ENCODE peak calls at places on chromosomes 4 and X, in seven cellular contexts. One of them, this sample, is unnamed.

GRCh38 chr4:110091426-110091825 is 107.0 kb downstream of the ELOVL6 start:
- DNase-seq in tibial artery: no peak
- DNase-seq in neuronal stem cell: no peak
- DNase-seq in brain microvascular endothelial cell: peak
- DNase-seq in mucosa of descending colon: no peak
- DNase-seq in posterior cingulate gyrus: no peak
- DNase-seq in lower leg skin: no peak
- DNase-seq in this sample: no peak

GRCh38 chrX:24276011-24276410 is 37.9 kb downstream of the SUPT20HL2 start:
- DNase-seq in lower leg skin: no peak
- DNase-seq in tibial artery: no peak
- DNase-seq in posterior cingulate gyrus: no peak
- DNase-seq in brain microvascular endothelial cell: no peak
- DNase-seq in mucosa of descending colon: no peak
- DNase-seq in neuronal stem cell: no peak
- DNase-seq in this sample: no peak

GRCh38 chrX:132614297-132614696 is 125.5 kb upstream of the MBNL3 start:
- DNase-seq in posterior cingulate gyrus: no peak
- DNase-seq in lower leg skin: no peak
- DNase-seq in neuronal stem cell: no peak
- DNase-seq in tibial artery: no peak
- DNase-seq in brain microvascular endothelial cell: no peak
- DNase-seq in mucosa of descending colon: no peak
- DNase-seq in this sample: no peak

GRCh38 chr4:4572821-4573220 is 31.0 kb upstream of the STX18 start:
- DNase-seq in tibial artery: no peak
- DNase-seq in brain microvascular endothelial cell: no peak
- DNase-seq in posterior cingulate gyrus: no peak
- DNase-seq in neuronal stem cell: no peak
- DNase-seq in mucosa of descending colon: no peak
- DNase-seq in lower leg skin: no peak
- DNase-seq in this sample: no peak

GRCh38 chrX:19799319-19800182 is 87.8 kb downstream of the SH3KBP1 start:
- DNase-seq in posterior cingulate gyrus: no peak
- DNase-seq in neuronal stem cell: no peak
- DNase-seq in mucosa of descending colon: no peak
- DNase-seq in tibial artery: peak
- DNase-seq in lower leg skin: peak
- DNase-seq in brain microvascular endothelial cell: peak
- DNase-seq in this sample: no peak

GRCh38 chrX:141467442-141467841 is 117.1 kb downstream of the SPANXA1 start:
- DNase-seq in tibial artery: no peak
- DNase-seq in mucosa of descending colon: no peak
- DNase-seq in brain microvascular endothelial cell: no peak
- DNase-seq in posterior cingulate gyrus: no peak
- DNase-seq in lower leg skin: no peak
- DNase-seq in neuronal stem cell: no peak
- DNase-seq in this sample: no peak

GRCh38 chrX:1427756-1428155 is 25.0 kb downstream of the ASMTL start:
- DNase-seq in posterior cingulate gyrus: peak
- DNase-seq in tibial artery: no peak
- DNase-seq in lower leg skin: no peak
- DNase-seq in mucosa of descending colon: peak
- DNase-seq in brain microvascular endothelial cell: no peak
- DNase-seq in neuronal stem cell: no peak
- DNase-seq in this sample: no peak

GRCh38 chr4:114081783-114082182 is 102.3 kb upstream of the ARSJ start:
- DNase-seq in tibial artery: no peak
- DNase-seq in mucosa of descending colon: no peak
- DNase-seq in neuronal stem cell: no peak
- DNase-seq in posterior cingulate gyrus: no peak
- DNase-seq in brain microvascular endothelial cell: no peak
- DNase-seq in lower leg skin: no peak
- DNase-seq in this sample: no peak

GRCh38 chr4:134078230-134078914 is 123.2 kb downstream of the PABPC4L start:
- DNase-seq in tibial artery: no peak
- DNase-seq in brain microvascular endothelial cell: no peak
- DNase-seq in mucosa of descending colon: no peak
- DNase-seq in lower leg skin: no peak
- DNase-seq in neuronal stem cell: no peak
- DNase-seq in posterior cingulate gyrus: no peak
- DNase-seq in this sample: no peak

GRCh38 chr4:175176710-175177109 is 258.6 kb downstream of the ADAM29 start:
- DNase-seq in neuronal stem cell: no peak
- DNase-seq in mucosa of descending colon: no peak
- DNase-seq in brain microvascular endothelial cell: no peak
- DNase-seq in tibial artery: no peak
- DNase-seq in posterior cingulate gyrus: no peak
- DNase-seq in lower leg skin: no peak
- DNase-seq in this sample: no peak

GRCh38 chr4:169311643-169312365 is 41.0 kb upstream of the SH3RF1 start:
- DNase-seq in neuronal stem cell: peak
- DNase-seq in mucosa of descending colon: no peak
- DNase-seq in brain microvascular endothelial cell: peak
- DNase-seq in lower leg skin: no peak
- DNase-seq in posterior cingulate gyrus: no peak
- DNase-seq in tibial artery: no peak
- DNase-seq in this sample: no peak

GRCh38 chrX:153317996-153318722 is 3.4 kb downstream of the PNMA6F start:
- DNase-seq in brain microvascular endothelial cell: no peak
- DNase-seq in tibial artery: no peak
- DNase-seq in neuronal stem cell: no peak
- DNase-seq in posterior cingulate gyrus: no peak
- DNase-seq in lower leg skin: no peak
- DNase-seq in mucosa of descending colon: no peak
- DNase-seq in this sample: no peak

GRCh38 chr4:40592034-40592433 is 37.6 kb downstream of the RBM47 start:
- DNase-seq in brain microvascular endothelial cell: no peak
- DNase-seq in neuronal stem cell: no peak
- DNase-seq in tibial artery: no peak
- DNase-seq in lower leg skin: no peak
- DNase-seq in mucosa of descending colon: no peak
- DNase-seq in posterior cingulate gyrus: no peak
- DNase-seq in this sample: no peak

GRCh38 chr4:20042769-20043168 is 208.9 kb upstream of the SLIT2 start:
- DNase-seq in posterior cingulate gyrus: no peak
- DNase-seq in brain microvascular endothelial cell: no peak
- DNase-seq in neuronal stem cell: no peak
- DNase-seq in lower leg skin: no peak
- DNase-seq in tibial artery: no peak
- DNase-seq in mucosa of descending colon: no peak
- DNase-seq in this sample: no peak

GRCh38 chr4:149045731-149046130 is 603.5 kb upstream of the NR3C2 start:
- DNase-seq in neuronal stem cell: no peak
- DNase-seq in brain microvascular endothelial cell: no peak
- DNase-seq in posterior cingulate gyrus: no peak
- DNase-seq in mucosa of descending colon: no peak
- DNase-seq in lower leg skin: no peak
- DNase-seq in tibial artery: no peak
- DNase-seq in this sample: no peak

GRCh38 chrX:275967-276587 is 5.1 kb upstream of the PLCXD1 start:
- DNase-seq in mucosa of descending colon: peak
- DNase-seq in posterior cingulate gyrus: peak
- DNase-seq in tibial artery: peak
- DNase-seq in neuronal stem cell: peak
- DNase-seq in brain microvascular endothelial cell: no peak
- DNase-seq in lower leg skin: peak
- DNase-seq in this sample: peak

GRCh38 chrX:19544693-19545305 is 29.5 kb upstream of the MAP3K15 start:
- DNase-seq in lower leg skin: peak
- DNase-seq in neuronal stem cell: peak
- DNase-seq in mucosa of descending colon: no peak
- DNase-seq in brain microvascular endothelial cell: peak
- DNase-seq in tibial artery: peak
- DNase-seq in posterior cingulate gyrus: no peak
- DNase-seq in this sample: no peak

GRCh38 chrX:9433596-9433995 is 31.3 kb upstream of the TBL1X start:
- DNase-seq in mucosa of descending colon: no peak
- DNase-seq in lower leg skin: no peak
- DNase-seq in tibial artery: no peak
- DNase-seq in posterior cingulate gyrus: no peak
- DNase-seq in neuronal stem cell: no peak
- DNase-seq in brain microvascular endothelial cell: no peak
- DNase-seq in this sample: no peak

GRCh38 chrX:153411255-153411987 is at the start of gene ZFP92:
- DNase-seq in neuronal stem cell: no peak
- DNase-seq in mucosa of descending colon: no peak
- DNase-seq in tibial artery: no peak
- DNase-seq in brain microvascular endothelial cell: no peak
- DNase-seq in lower leg skin: no peak
- DNase-seq in posterior cingulate gyrus: peak
- DNase-seq in this sample: no peak

GRCh38 chr4:18022572-18023039 is 1.1 kb upstream of the LCORL start:
- DNase-seq in tibial artery: no peak
- DNase-seq in mucosa of descending colon: no peak
- DNase-seq in posterior cingulate gyrus: no peak
- DNase-seq in lower leg skin: no peak
- DNase-seq in brain microvascular endothelial cell: no peak
- DNase-seq in neuronal stem cell: no peak
- DNase-seq in this sample: no peak

GRCh38 chr4:88341227-88342192 is 37.1 kb upstream of the HERC6 start:
- DNase-seq in brain microvascular endothelial cell: peak
- DNase-seq in mucosa of descending colon: no peak
- DNase-seq in lower leg skin: no peak
- DNase-seq in neuronal stem cell: no peak
- DNase-seq in posterior cingulate gyrus: no peak
- DNase-seq in tibial artery: no peak
- DNase-seq in this sample: no peak

GRCh38 chr4:1477045-1477905 is 71.0 kb upstream of the NKX1-1 start:
- DNase-seq in brain microvascular endothelial cell: no peak
- DNase-seq in posterior cingulate gyrus: peak
- DNase-seq in mucosa of descending colon: no peak
- DNase-seq in tibial artery: no peak
- DNase-seq in neuronal stem cell: no peak
- DNase-seq in lower leg skin: no peak
- DNase-seq in this sample: no peak

GRCh38 chr4:40289366-40290188 is 45.6 kb upstream of the CHRNA9 start:
- DNase-seq in posterior cingulate gyrus: no peak
- DNase-seq in mucosa of descending colon: no peak
- DNase-seq in tibial artery: no peak
- DNase-seq in brain microvascular endothelial cell: peak
- DNase-seq in neuronal stem cell: no peak
- DNase-seq in lower leg skin: no peak
- DNase-seq in this sample: no peak

GRCh38 chr4:87118826-87119225 is 101.6 kb downstream of the KLHL8 start:
- DNase-seq in posterior cingulate gyrus: no peak
- DNase-seq in brain microvascular endothelial cell: peak
- DNase-seq in lower leg skin: no peak
- DNase-seq in tibial artery: no peak
- DNase-seq in neuronal stem cell: no peak
- DNase-seq in mucosa of descending colon: no peak
- DNase-seq in this sample: no peak

This sample was measured in omental fat pad.